ENCODE peak calls at places on chromosome 22, in eight cellular contexts. T is MM.1S; E is esophagus muscularis mucosa; M is prostate gland; B is mesenchymal stem cell; P is vagina; S is CD4-positive, alpha-beta T cell; V is SJCRH30. Z is an unnamed sample.

GRCh38 chr22:32932176-32932575 is 126.0 kb downstream of the SYN3 start:
- DNase-seq in E (no peak), T (no peak), V (no peak), B (peak; percentile 46), P (no peak), S (no peak), M (no peak), Z (no peak)

GRCh38 chr22:23088199-23088604 is 17.9 kb downstream of the GNAZ start:
- DNase-seq in V (no peak), B (no peak), M (no peak), P (no peak), E (no peak), T (no peak), S (no peak), Z (no peak)

GRCh38 chr22:44710474-44711235 is 8.7 kb downstream of the PRR5 start:
- DNase-seq in E (no peak), S (no peak), M (no peak), T (no peak), V (no peak), B (no peak), P (no peak), Z (no peak)

GRCh38 chr22:35335468-35335867 is 35.8 kb downstream of the TOM1 start:
- DNase-seq in T (no peak), V (peak; percentile 20), S (no peak), M (no peak), E (no peak), B (no peak), P (no peak), Z (no peak)

GRCh38 chr22:17891427-17892167 is 117.3 kb upstream of the BID start:
- DNase-seq in T (no peak), M (peak; percentile 70), S (no peak), V (no peak), E (no peak), P (no peak), B (no peak), Z (no peak)

GRCh38 chr22:24400726-24401596 is 26.4 kb upstream of the ADORA2A start:
- DNase-seq in V (no peak), S (no peak), P (no peak), E (no peak), M (no peak), B (peak; percentile 90), T (peak; percentile 45), Z (no peak)

GRCh38 chr22:26590525-26590858 is 560 bp upstream of the TPST2 start:
- DNase-seq in S (no peak), P (no peak), B (no peak), E (no peak), T (no peak), V (no peak), M (no peak), Z (no peak)

GRCh38 chr22:36871669-36872081 is 10.9 kb downstream of the NCF4 start:
- DNase-seq in P (no peak), B (no peak), M (no peak), S (no peak), V (no peak), E (no peak), T (no peak), Z (no peak)

GRCh38 chr22:49733631-49734030 is 94.0 kb downstream of the BRD1 start:
- DNase-seq in V (no peak), T (no peak), M (no peak), P (no peak), E (no peak), B (no peak), S (no peak), Z (no peak)
- H3K9me3 ChIP-seq in V (no peaks in the 10 kb centered on the region), T (no peaks in the 10 kb centered on the region), M (no peaks in the 10 kb centered on the region), P (no peaks in the 10 kb centered on the region), E (no peaks in the 10 kb centered on the region), B (peaks cover 6% of the 10 kb centered on the region), S (no peaks in the 10 kb centered on the region), Z (no peaks in the 10 kb centered on the region)

GRCh38 chr22:47495102-47495501 is 732.7 kb downstream of the TBC1D22A start:
- DNase-seq in P (no peak), E (no peak), M (no peak), S (no peak), B (no peak), T (no peak), V (no peak), Z (no peak)
- H3K9me3 ChIP-seq in P (no peaks in the 10 kb centered on the region), E (no peaks in the 10 kb centered on the region), M (no peaks in the 10 kb centered on the region), S (peaks cover 14% of the 10 kb centered on the region), B (peaks cover 9% of the 10 kb centered on the region), T (no peaks in the 10 kb centered on the region), V (no peaks in the 10 kb centered on the region), Z (no peaks in the 10 kb centered on the region)

DNA sequence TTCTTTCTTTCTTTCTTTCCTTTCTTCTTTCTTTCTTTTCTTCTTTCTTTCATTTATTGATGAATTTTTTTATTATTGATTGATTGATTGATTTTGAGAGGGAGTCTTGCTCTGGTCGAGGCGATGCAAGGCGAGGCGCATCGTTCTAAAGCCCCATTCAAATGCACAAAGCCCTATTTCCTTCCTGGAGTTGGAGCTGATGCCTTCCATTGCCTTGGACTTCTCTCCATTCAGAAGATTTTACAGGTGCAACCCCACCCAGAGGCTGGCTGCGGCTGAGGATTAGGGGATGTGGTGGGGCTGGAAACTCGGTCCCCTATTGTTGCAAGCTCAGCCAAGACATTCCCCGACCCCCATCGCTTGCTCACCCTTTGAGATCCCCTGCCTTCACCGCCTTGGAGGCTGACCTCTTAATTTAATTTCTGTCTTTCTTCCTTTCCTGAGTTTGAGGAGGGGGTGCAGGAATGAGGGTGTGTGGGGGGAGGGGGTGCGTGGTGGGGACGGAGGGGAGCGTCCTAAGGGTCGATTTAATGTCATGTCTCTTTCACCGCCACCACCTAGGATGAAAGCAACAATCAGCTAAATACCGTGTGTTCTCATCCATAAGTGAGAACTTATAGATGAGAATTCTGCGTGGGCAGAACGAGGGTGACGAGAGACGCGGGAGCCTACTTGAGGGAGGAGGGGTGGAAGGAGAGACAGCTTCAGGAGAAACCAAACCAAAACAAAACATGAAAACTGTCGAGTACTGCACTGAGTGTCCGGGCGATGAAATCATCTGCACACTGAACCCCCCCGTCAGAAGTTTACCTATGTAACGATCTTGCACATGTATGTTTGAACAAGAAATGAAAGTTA is 3913.9 kb upstream of the OR11H1 start:
- DNase-seq in S (no peak), P (peak; percentile 87), B (no peak), V (no peak), E (peak; percentile 90), T (no peak), M (no peak), Z (no peak)
- H3K9me3 ChIP-seq in S (peaks cover 18% of the 10 kb centered on the region), P (peaks cover 5% of the 10 kb centered on the region), B (peaks cover 10% of the 10 kb centered on the region), V (no peaks in the 10 kb centered on the region), E (no peaks in the 10 kb centered on the region), T (no peaks in the 10 kb centered on the region), M (peaks cover 5% of the 10 kb centered on the region), Z (peaks cover 3% of the 10 kb centered on the region)

DNA sequence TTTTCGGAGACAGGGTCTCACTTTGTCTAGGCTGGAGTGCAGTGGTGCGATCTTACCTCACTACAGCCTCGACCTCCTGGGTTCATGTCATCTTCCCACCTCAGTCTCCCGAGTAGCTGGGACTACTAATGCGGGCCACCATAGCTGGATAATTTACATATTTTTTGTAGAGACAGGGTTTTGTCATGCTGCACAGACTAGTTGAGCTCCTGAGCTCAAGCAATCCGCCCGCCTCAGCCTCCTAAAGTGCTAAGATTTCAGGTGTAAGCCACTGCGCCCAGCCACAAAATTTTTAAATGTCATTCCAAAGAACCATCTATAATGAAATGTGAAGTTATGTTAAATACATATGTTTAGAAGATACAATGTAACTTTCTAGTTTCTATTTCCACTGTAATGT is 4747.7 kb upstream of the OR11H1 start:
- DNase-seq in T (no peak), V (no peak), E (peak; percentile 95), S (no peak), B (no peak), M (no peak), P (peak; percentile 98), Z (no peak)
- H3K9me3 ChIP-seq in T (no peaks in the 10 kb centered on the region), V (no peaks in the 10 kb centered on the region), E (no peaks in the 10 kb centered on the region), S (peaks cover 58% of the 10 kb centered on the region), B (peaks cover 41% of the 10 kb centered on the region), M (no peaks in the 10 kb centered on the region), P (peaks cover 6% of the 10 kb centered on the region), Z (no peaks in the 10 kb centered on the region)

GRCh38 chr22:48670317-48670716 is 1157.4 kb downstream of the BRD1 start:
- DNase-seq in S (no peak), M (no peak), B (no peak), T (no peak), V (no peak), P (no peak), E (no peak), Z (no peak)

GRCh38 chr22:48673806-48674500 is 1153.7 kb downstream of the BRD1 start:
- DNase-seq in E (no peak), M (no peak), V (no peak), B (no peak), T (no peak), P (no peak), S (no peak), Z (no peak)

GRCh38 chr22:48670747-48671146 is 1156.9 kb downstream of the BRD1 start:
- DNase-seq in P (no peak), M (peak; percentile 46), E (no peak), S (no peak), V (no peak), T (no peak), B (no peak), Z (no peak)

GRCh38 chr22:48675141-48675827 is 1152.4 kb downstream of the BRD1 start:
- DNase-seq in E (no peak), M (no peak), P (no peak), T (no peak), B (no peak), V (no peak), S (no peak), Z (no peak)

GRCh38 chr22:48672387-48672786 is 1155.3 kb downstream of the BRD1 start:
- DNase-seq in E (no peak), V (no peak), T (no peak), S (no peak), M (no peak), B (no peak), P (no peak), Z (no peak)
- H3K9me3 ChIP-seq in E (no peaks in the 10 kb centered on the region), V (no peaks in the 10 kb centered on the region), T (no peaks in the 10 kb centered on the region), S (peaks cover 9% of the 10 kb centered on the region), M (no peaks in the 10 kb centered on the region), B (peaks cover 15% of the 10 kb centered on the region), P (peaks cover 3% of the 10 kb centered on the region), Z (no peaks in the 10 kb centered on the region)

DNA sequence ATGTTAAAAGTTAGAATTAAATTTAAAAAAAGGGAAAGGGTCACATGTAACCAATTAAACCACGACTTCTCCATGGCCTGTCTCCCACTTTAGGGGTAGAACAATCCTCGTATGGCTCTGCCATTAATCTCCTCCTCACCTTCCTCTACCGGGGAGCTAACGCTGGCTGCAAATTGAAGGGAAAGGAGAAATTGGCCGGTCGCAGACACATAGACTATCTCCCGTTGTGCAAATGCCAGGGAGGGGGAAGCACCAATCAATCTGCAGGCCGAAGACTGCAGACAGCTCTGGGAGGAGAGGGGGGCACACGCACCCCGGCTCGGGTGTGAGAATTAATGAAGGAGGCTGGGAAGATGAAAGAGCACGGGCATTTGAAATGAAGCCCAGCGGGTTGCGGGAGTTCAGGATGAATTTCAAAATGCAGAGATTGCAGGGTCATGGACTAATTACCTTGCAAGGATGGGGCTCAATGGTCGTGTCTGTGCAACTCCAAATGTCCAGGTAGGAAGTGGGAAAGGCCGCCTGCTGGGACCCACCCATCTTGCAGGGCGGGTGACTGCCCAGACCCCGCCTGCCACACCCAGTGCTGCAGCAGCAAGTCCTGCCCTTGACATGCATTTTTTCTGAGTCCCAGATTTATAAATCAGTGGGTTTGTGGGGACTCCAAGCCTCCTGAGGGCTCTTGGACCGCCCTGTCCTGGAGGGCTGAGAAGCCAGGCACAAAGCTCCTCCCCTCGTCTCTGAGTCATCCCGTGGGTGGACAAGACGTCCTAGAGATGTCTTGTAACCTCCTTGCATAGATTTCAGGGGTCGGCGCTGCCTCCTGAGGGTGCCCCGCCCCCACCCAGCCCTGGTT is 534.2 kb downstream of the TBC1D22A start:
- DNase-seq in T (no peak), V (no peak), P (no peak), B (no peak), S (no peak), M (no peak), E (peak; percentile 74), Z (no peak)
- H3K9me3 ChIP-seq in T (no peaks in the 10 kb centered on the region), V (no peaks in the 10 kb centered on the region), P (no peaks in the 10 kb centered on the region), B (no peaks in the 10 kb centered on the region), S (no peaks in the 10 kb centered on the region), M (no peaks in the 10 kb centered on the region), E (no peaks in the 10 kb centered on the region), Z (no peaks in the 10 kb centered on the region)

GRCh38 chr22:47335460-47335859 is 573.0 kb downstream of the TBC1D22A start:
- DNase-seq in S (no peak), T (no peak), P (no peak), M (no peak), B (no peak), V (no peak), E (peak; percentile 62), Z (no peak)
- H3K9me3 ChIP-seq in S (no peaks in the 10 kb centered on the region), T (no peaks in the 10 kb centered on the region), P (no peaks in the 10 kb centered on the region), M (no peaks in the 10 kb centered on the region), B (peaks cover 27% of the 10 kb centered on the region), V (no peaks in the 10 kb centered on the region), E (no peaks in the 10 kb centered on the region), Z (no peaks in the 10 kb centered on the region)

Z was measured in T-helper 17 cell.